ENCODE peak calls at places on chromosomes 16 and 17, in nine cellular contexts. Z, A, G, W, U, F, B, M and V are unnamed samples.
A peak's percentile ranks its signal among the peaks of the same experiment; 100 is the strongest.

GRCh38 chr16:47986031-47986430 is 169.8 kb downstream of the ABCC12 start:
- DNase-seq in Z (no peak), A (no peak), G (no peak), W (no peak), U (no peak), F (no peak), B (no peak), M (no peak), V (no peak)

GRCh38 chr16:997440-998051 is 16.0 kb downstream of the SOX8 start:
- DNase-seq in Z (peak; percentile 48), A (peak; percentile 9), G (peak; percentile 75), W (peak; percentile 51), U (no peak), F (peak; percentile 80), B (peak; percentile 72), M (peak; percentile 51), V (no peak)

GRCh38 chr17:57369509-57369945 is 113.2 kb downstream of the MSI2 start:
- DNase-seq in Z (peak; percentile 31), A (no peak), G (no peak), W (no peak), U (peak; percentile 25), F (no peak), B (peak; percentile 25), M (peak; percentile 33), V (no peak)

GRCh38 chr16:11461595-11461990 is 116.3 kb downstream of the RMI2 start:
- DNase-seq in Z (no peak), A (no peak), G (no peak), W (no peak), U (no peak), F (no peak), B (no peak), M (no peak), V (no peak)

GRCh38 chr17:75864448-75864871 is 9.3 kb upstream of the WBP2 start:
- DNase-seq in Z (peak; percentile 60), A (peak; percentile 63), G (no peak), W (peak; percentile 31), U (peak; percentile 71), F (no peak), B (peak; percentile 92), M (peak; percentile 79), V (peak; percentile 69)

GRCh38 chr17:49521521-49522185 is 26.6 kb downstream of the NGFR start:
- DNase-seq in Z (no peak), A (no peak), G (no peak), W (no peak), U (no peak), F (no peak), B (no peak), M (no peak), V (no peak)

GRCh38 chr17:81241648-81242420 is 2.7 kb downstream of the NDUFAF8 start:
- DNase-seq in Z (peak; percentile 19), A (no peak), G (peak; percentile 72), W (peak; percentile 67), U (peak; percentile 40), F (no peak), B (peak; percentile 49), M (peak; percentile 66), V (no peak)

GRCh38 chr16:65044861-65045260 is 77.0 kb downstream of the CDH11 start:
- DNase-seq in Z (peak; percentile 93), A (peak; percentile 62), G (no peak), W (no peak), U (peak; percentile 14), F (no peak), B (peak; percentile 57), M (peak; percentile 70), V (peak; percentile 77)

GRCh38 chr16:1809281-1809801 is 15.8 kb upstream of the IGFALS start:
- DNase-seq in Z (no peak), A (no peak), G (no peak), W (no peak), U (no peak), F (no peak), B (no peak), M (no peak), V (no peak)

GRCh38 chr17:20066253-20066652 is 57.1 kb downstream of the SPECC1 start:
- DNase-seq in Z (peak; percentile 95), A (peak; percentile 27), G (no peak), W (peak; percentile 55), U (peak; percentile 89), F (peak; percentile 75), B (peak; percentile 92), M (peak; percentile 83), V (peak; percentile 90)

GRCh38 chr16:82700541-82701240 is 73.9 kb downstream of the CDH13 start:
- DNase-seq in Z (peak; percentile 69), A (no peak), G (no peak), W (no peak), U (no peak), F (peak; percentile 14), B (peak; percentile 86), M (peak; percentile 52), V (no peak)

GRCh38 chr17:29014716-29015115 is 8.9 kb upstream of the SEZ6 start:
- DNase-seq in Z (no peak), A (no peak), G (no peak), W (no peak), U (no peak), F (no peak), B (no peak), M (no peak), V (no peak)

GRCh38 chr16:54282202-54282922 is 4.2 kb downstream of the IRX3 start:
- DNase-seq in Z (peak; percentile 13), A (no peak), G (peak; percentile 73), W (peak; percentile 59), U (peak; percentile 42), F (peak; percentile 48), B (peak; percentile 53), M (peak; percentile 19), V (peak; percentile 23)

GRCh38 chr16:3458278-3458851 is 14.9 kb downstream of the NAA60 start:
- DNase-seq in Z (peak; percentile 60), A (no peak), G (peak; percentile 24), W (peak; percentile 33), U (peak; percentile 23), F (peak; percentile 49), B (peak; percentile 61), M (peak; percentile 62), V (no peak)

GRCh38 chr17:77723071-77723908 is 235.2 kb upstream of the TNRC6C start:
- DNase-seq in Z (no peak), A (no peak), G (no peak), W (no peak), U (no peak), F (no peak), B (no peak), M (no peak), V (no peak)

GRCh38 chr17:62870581-62870964 is 62.5 kb upstream of the MARCHF10 start:
- DNase-seq in Z (no peak), A (no peak), G (no peak), W (no peak), U (peak; percentile 16), F (no peak), B (no peak), M (no peak), V (no peak)

GRCh38 chr16:55542459-55543082 is 23.9 kb upstream of the CAPNS2 start:
- DNase-seq in Z (peak; percentile 85), A (peak; percentile 39), G (no peak), W (no peak), U (peak; percentile 64), F (peak; percentile 23), B (peak; percentile 60), M (peak; percentile 83), V (peak; percentile 55)

GRCh38 chr16:90018297-90019200 is 707 bp downstream of the DBNDD1 start:
- DNase-seq in Z (no peak), A (no peak), G (peak; percentile 55), W (peak; percentile 53), U (peak; percentile 39), F (no peak), B (no peak), M (peak; percentile 39), V (no peak)

GRCh38 chr16:75062135-75062943 is 54.2 kb downstream of the LDHD start:
- DNase-seq in Z (peak; percentile 56), A (no peak), G (no peak), W (peak; percentile 59), U (no peak), F (no peak), B (peak; percentile 75), M (no peak), V (no peak)
- TF ChIP-seq CTCF in Z (no peak), A (no peak), G (no peak), W (no peak), U (no peak), F (no peak), B (peak; percentile 2), M (no peak), V (no peak)

DNA sequence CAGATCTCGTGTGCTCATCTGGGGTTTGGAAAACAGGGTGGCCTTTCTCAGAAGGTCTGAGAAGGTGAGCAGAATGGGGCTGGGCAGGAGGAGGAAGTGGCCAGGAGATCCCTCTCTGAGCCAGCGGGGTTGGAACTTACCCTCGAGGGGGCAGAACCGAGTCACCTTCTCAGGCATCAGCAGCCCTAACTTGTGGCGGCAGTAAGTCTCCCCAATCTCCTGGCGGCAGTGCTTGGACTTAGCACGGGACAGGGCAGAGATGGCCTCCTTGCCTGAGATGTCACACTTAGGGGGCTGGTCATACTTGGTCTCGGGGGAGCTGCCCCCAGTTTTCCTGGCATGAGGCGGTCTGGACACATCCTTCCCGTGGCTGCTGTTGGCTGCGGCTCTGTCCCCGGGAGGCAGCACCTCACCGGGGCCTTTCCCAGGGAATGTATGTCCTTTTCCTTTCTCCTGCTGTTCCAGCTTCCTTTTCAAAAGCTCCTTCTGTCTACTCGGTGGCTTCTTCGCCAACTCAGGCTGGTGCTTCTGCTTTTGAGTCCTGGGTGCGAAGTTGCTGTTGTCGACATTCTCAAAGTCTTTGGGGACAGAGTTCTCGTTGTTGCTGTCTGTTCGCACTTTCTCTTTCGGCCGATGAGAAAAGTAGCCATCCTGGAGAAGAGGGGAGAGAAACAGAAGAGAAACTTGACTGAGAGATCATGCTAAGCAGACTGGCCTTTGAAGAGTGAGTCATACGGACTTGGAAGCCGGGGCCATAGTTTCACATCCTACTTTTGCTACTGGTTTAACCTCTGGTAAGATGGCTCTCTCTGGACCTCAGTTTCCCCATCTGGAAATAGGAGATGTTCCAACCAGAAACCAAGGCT is 211.7 kb downstream of the XYLT1 start:
- DNase-seq in Z (no peak), A (no peak), G (no peak), W (no peak), U (no peak), F (no peak), B (no peak), M (no peak), V (no peak)
- TF ChIP-seq CTCF in Z (no peak), A (no peak), G (no peak), W (no peak), U (no peak), F (no peak), B (no peak), M (no peak), V (no peak)

DNA sequence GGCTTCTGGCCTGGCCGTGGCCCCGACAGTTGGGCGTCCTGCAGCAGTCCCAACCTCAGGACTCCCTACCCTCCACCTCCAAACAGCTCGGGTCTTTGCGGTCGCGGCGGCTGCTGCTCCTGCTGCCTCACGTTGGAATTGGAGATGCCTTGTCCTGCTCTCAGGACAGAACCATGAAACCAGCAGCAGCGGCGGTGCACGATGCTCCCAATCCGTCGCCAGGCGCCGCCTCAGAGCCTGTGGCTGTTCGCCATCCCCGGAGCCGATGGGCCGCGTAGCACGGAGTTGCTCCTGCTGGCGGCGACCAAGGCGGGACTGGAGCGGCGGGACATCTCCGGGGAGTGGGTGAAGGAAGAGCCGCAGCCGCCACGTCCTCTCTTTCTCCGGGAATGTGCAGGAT is 1965.9 kb downstream of the TP53TG3F start:
- DNase-seq in Z (no peak), A (no peak), G (no peak), W (no peak), U (no peak), F (no peak), B (no peak), M (no peak), V (no peak)
- TF ChIP-seq CTCF in Z (no peak), A (no peak), G (no peak), W (no peak), U (no peak), F (no peak), B (no peak), M (no peak), V (no peak)

GRCh38 chr16:77190478-77191258 is at the start of gene MON1B:
- DNase-seq in Z (peak; percentile 99), A (peak; percentile 98), G (peak; percentile 97), W (peak; percentile 97), U (peak; percentile 100), F (peak; percentile 100), B (peak; percentile 99), M (peak; percentile 99), V (peak; percentile 97)
- TF ChIP-seq CTCF in Z (no peak), A (no peak), G (no peak), W (no peak), U (no peak), F (no peak), B (peak; percentile 1), M (no peak), V (no peak)